ENCODE peak calls at places on chromosomes 5 and 9, in four cellular contexts. P is pancreas, Q is psoas muscle, I is stomach. U is an unnamed sample.

GRCh38 chr9:89215342-89215741 is 36.7 kb upstream of the SHC3 start:
- DNase-seq in I (no peak), P (no peak), Q (no peak), U (no peak)

GRCh38 chr5:133340002-133340755 is 272.2 kb downstream of the FSTL4 start:
- DNase-seq in I (no peak), Q (no peak), P (no peak), U (no peak)

GRCh38 chr9:125529589-125530515 is 177.2 kb downstream of the MAPKAP1 start:
- DNase-seq in Q (no peak), P (no peak), I (no peak), U (no peak)

GRCh38 chr5:44885903-44886302 is 77.2 kb downstream of the MRPS30 start:
- DNase-seq in P (no peak), I (no peak), Q (no peak), U (no peak)

GRCh38 chr9:98317134-98317857 is 61.8 kb upstream of the TBC1D2 start:
- DNase-seq in Q (no peak), P (no peak), I (no peak), U (no peak)

GRCh38 chr5:82396871-82397514 is 118.8 kb upstream of the RPS23 start:
- DNase-seq in I (peak; percentile 53), Q (peak; percentile 80), P (peak; percentile 53), U (peak; percentile 52)

GRCh38 chr9:93089024-93089423 is 7.0 kb upstream of the CARD19 start:
- DNase-seq in Q (no peak), I (no peak), P (no peak), U (no peak)

GRCh38 chr5:169812786-169813185 is 167.5 kb downstream of the INSYN2B start:
- DNase-seq in Q (no peak), P (no peak), I (no peak), U (no peak)

GRCh38 chr5:108726446-108727091 is 21.1 kb upstream of the FER start:
- DNase-seq in Q (no peak), P (no peak), I (no peak), U (peak; percentile 62)

GRCh38 chr5:100623719-100624118 is 88.5 kb downstream of the FAM174A start:
- DNase-seq in I (no peak), P (no peak), Q (no peak), U (no peak)

GRCh38 chr5:54646285-54647101 is 128.9 kb downstream of the SNX18 start:
- DNase-seq in Q (peak; percentile 74), P (peak; percentile 45), I (peak; percentile 73), U (peak; percentile 41)

GRCh38 chr9:113931140-113931539 is 55.0 kb downstream of the ZNF618 start:
- DNase-seq in Q (no peak), I (no peak), P (no peak), U (no peak)

GRCh38 chr5:59768204-59769040 is 125.1 kb downstream of the PDE4D start:
- DNase-seq in I (peak; percentile 76), Q (peak; percentile 54), P (peak; percentile 41), U (peak; percentile 47)

GRCh38 chr5:67547682-67548081 is 351.1 kb upstream of the CD180 start:
- DNase-seq in P (no peak), Q (no peak), I (no peak), U (no peak)

GRCh38 chr9:91166796-91167366 is 194.8 kb downstream of the AUH start:
- DNase-seq in Q (no peak), P (no peak), I (peak; percentile 14), U (no peak)

GRCh38 chr5:142938201-142938600 is 168.0 kb downstream of the ARHGAP26 start:
- DNase-seq in P (no peak), Q (no peak), I (no peak), U (no peak)

GRCh38 chr9:14692536-14692917 is 705 bp downstream of the ZDHHC21 start:
- DNase-seq in I (no peak), Q (no peak), P (no peak), U (no peak)

GRCh38 chr5:6587171-6587570 is 45.7 kb downstream of the NSUN2 start:
- DNase-seq in P (no peak), Q (no peak), I (no peak), U (no peak)

GRCh38 chr5:79093762-79094161 is 17.8 kb upstream of the BHMT start:
- DNase-seq in I (no peak), P (no peak), Q (no peak), U (no peak)

GRCh38 chr9:33676746-33677505 is 118.4 kb upstream of the PRSS3 start:
- DNase-seq in Q (peak; percentile 59), I (peak; percentile 25), P (peak; percentile 28), U (peak; percentile 42)

GRCh38 chr5:16922430-16922829 is 13.7 kb downstream of the MYO10 start:
- DNase-seq in Q (no peak), I (no peak), P (no peak), U (no peak)

GRCh38 chr9:99073347-99073746 is 31.6 kb upstream of the TGFBR1 start:
- DNase-seq in P (no peak), I (no peak), Q (no peak), U (no peak)

GRCh38 chr5:6492934-6493333 is 44.3 kb downstream of the UBE2QL1 start:
- DNase-seq in I (no peak), P (no peak), Q (no peak), U (no peak)

GRCh38 chr5:81165493-81166119 is 67.5 kb upstream of the CKMT2 start:
- DNase-seq in P (peak; percentile 34), Q (peak; percentile 57), I (no peak), U (peak; percentile 83)

GRCh38 chr5:132561601-132562000 is 4.8 kb downstream of the RAD50 start:
- DNase-seq in Q (no peak), I (no peak), P (no peak), U (no peak)

GRCh38 chr9:122463828-122464632 is 13.7 kb downstream of the OR1J1 start:
- DNase-seq in I (no peak), Q (no peak), P (no peak), U (no peak)

GRCh38 chr5:82183828-82184227 is 94.3 kb downstream of the RPS23 start:
- DNase-seq in Q (no peak), I (no peak), P (no peak), U (no peak)

GRCh38 chr5:172871982-172872381 is 37.9 kb downstream of the ERGIC1 start:
- DNase-seq in Q (peak; percentile 50), I (no peak), P (no peak), U (no peak)

GRCh38 chr5:172870261-172870806 is 36.3 kb downstream of the ERGIC1 start:
- DNase-seq in I (no peak), Q (peak; percentile 59), P (no peak), U (no peak)

GRCh38 chr5:172869734-172870133 is 35.7 kb downstream of the ERGIC1 start:
- DNase-seq in P (no peak), I (no peak), Q (peak; percentile 32), U (no peak)

GRCh38 chr5:172871561-172871960 is 37.5 kb downstream of the ERGIC1 start:
- DNase-seq in P (no peak), Q (peak; percentile 15), I (no peak), U (no peak)

DNA sequence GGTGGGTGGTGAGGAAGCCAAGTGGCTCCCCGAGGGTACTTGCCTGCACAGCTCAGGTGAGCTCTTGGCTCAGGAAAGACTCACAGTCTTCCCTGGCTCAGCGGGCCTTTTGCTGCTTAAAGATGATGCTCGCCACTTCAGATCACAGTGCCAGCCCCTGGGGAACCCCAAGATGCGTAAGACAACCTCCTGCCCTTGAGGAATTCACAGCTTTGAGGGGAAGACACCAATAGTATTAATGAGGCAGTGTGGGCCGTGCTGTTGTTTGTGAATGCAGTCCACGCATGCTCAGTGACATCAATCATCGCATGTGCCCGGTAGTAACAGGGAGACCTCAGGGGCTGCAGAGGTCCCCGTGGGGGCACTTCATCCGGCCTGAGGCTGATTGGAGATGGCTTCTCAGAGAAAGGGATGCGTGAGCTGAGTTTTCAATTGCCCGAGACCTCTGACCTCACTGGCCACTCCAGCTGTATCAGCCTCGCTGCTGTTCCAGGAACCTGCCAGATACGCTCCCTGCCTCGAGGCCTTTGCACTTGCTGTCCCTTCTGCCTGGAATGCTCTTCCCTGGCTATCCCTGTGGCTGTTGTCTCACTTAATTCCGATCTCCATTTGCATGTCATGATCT is 36.9 kb downstream of the ERGIC1 start:
- DNase-seq in I (no peak), Q (peak; percentile 67), P (no peak), U (no peak)
- H3K4me3 ChIP-seq in I (no peak overlapping the region), Q (no peak overlapping the region), P (no peak overlapping the region), U (no peak overlapping the region)

GRCh38 chr5:7816535-7816901 is 34.4 kb downstream of the CFAP90 start:
- DNase-seq in I (no peak), P (no peak), Q (no peak), U (no peak)
- H3K27ac ChIP-seq in I (no peak overlapping the region), P (no peak overlapping the region), Q (no peak overlapping the region), U (no peak overlapping the region)

GRCh38 chr9:130661461-130662098 is 2.8 kb upstream of the PRDM12 start:
- DNase-seq in P (no peak), I (no peak), Q (no peak), U (no peak)
- H3K27me3 ChIP-seq in P (peaks cover 52% of the 10 kb centered on the region), I (peaks cover 65% of the 10 kb centered on the region), Q (peaks cover 7% of the 10 kb centered on the region), U (peaks cover 95% of the 10 kb centered on the region)

GRCh38 chr5:35856186-35857003 is at the start of gene IL7R:
- DNase-seq in P (no peak), I (no peak), Q (no peak), U (no peak)
- H3K4me3 ChIP-seq in P (no peak within 1 kb of the TSS), I (no peak within 1 kb of the TSS), Q (no peak within 1 kb of the TSS), U (no peak within 1 kb of the TSS)

GRCh38 chr9:121328476-121328875 is 41.6 kb downstream of the STOM start:
- DNase-seq in I (no peak), P (no peak), Q (no peak), U (no peak)
- H3K27ac ChIP-seq in I (peak overlapping the region; percentile 88), P (no peak overlapping the region), Q (peak overlapping the region; percentile 41), U (peak overlapping the region; percentile 7)

GRCh38 chr5:543351-543750 is 19.1 kb upstream of the SLC9A3 start:
- DNase-seq in Q (no peak), I (no peak), P (no peak), U (no peak)
- H3K27me3 ChIP-seq in Q (no peaks in the 10 kb centered on the region), I (no peaks in the 10 kb centered on the region), P (no peaks in the 10 kb centered on the region), U (peaks cover 86% of the 10 kb centered on the region)

GRCh38 chr9:127557466-127557869 is 54.6 kb upstream of the STXBP1 start:
- DNase-seq in I (no peak), Q (peak; percentile 58), P (no peak), U (no peak)

GRCh38 chr9:127558581-127559246 is 53.4 kb upstream of the STXBP1 start:
- DNase-seq in I (no peak), Q (no peak), P (no peak), U (no peak)

GRCh38 chr9:127559247-127559680 is 52.8 kb upstream of the STXBP1 start:
- DNase-seq in P (no peak), I (no peak), Q (no peak), U (no peak)

GRCh38 chr9:127556871-127557270 is 55.2 kb upstream of the STXBP1 start:
- DNase-seq in I (no peak), Q (peak; percentile 21), P (no peak), U (no peak)

GRCh38 chr9:127557998-127558546 is 54.0 kb upstream of the STXBP1 start:
- DNase-seq in I (no peak), Q (no peak), P (no peak), U (no peak)
- H3K4me3 ChIP-seq in I (no peak overlapping the region), Q (no peak overlapping the region), P (no peak overlapping the region), U (no peak overlapping the region)

U was measured in dorsolateral prefrontal cortex.